ENCODE peak calls at places on chromosomes 13 and 19, in nine cellular contexts. P is CMK; W is PC-9; N is naive thymus-derived CD4-positive, alpha-beta T cell; Y is activated CD4-positive, alpha-beta T cell treated with anti-CD3 and anti-CD28 coated beads, Interleukin-2, amount 50 U/mL, for 48 hours; T is right cardiac atrium; Z is stromal cell of bone marrow; J is AG08396; C is stimulated activated CD4-positive, alpha-beta T cell treated with anti-CD3 and anti-CD28 coated beads, TNF-alpha, amount 100 ng/mL, for 1 hour. G is an unnamed sample.

GRCh38 chr13:50299546-50300249 is 284.5 kb downstream of the KCNRG start:
- DNase-seq in P (no peak), W (no peak), N (no peak), Y (no peak), T (no peak), Z (no peak), J (no peak), C (no peak), G (no peak)

GRCh38 chr19:22601906-22602630 is 32.1 kb upstream of the ZNF492 start:
- DNase-seq in P (no peak), W (no peak), N (no peak), Y (no peak), T (no peak), Z (no peak), J (no peak), C (no peak), G (no peak)

GRCh38 chr19:39555883-39556282 is 15.9 kb upstream of the EID2 start:
- DNase-seq in P (no peak), W (no peak), N (no peak), Y (no peak), T (no peak), Z (no peak), J (no peak), C (no peak), G (no peak)

GRCh38 chr13:81602236-81602635 is 1261.3 kb upstream of the SPRY2 start:
- DNase-seq in P (no peak), W (no peak), N (no peak), Y (no peak), T (no peak), Z (no peak), J (no peak), C (no peak), G (no peak)

GRCh38 chr19:1449467-1450442 is at the start of gene APC2:
- DNase-seq in P (no peak), W (no peak), N (no peak), Y (peak), T (peak), Z (no peak), J (peak), C (no peak), G (peak)

GRCh38 chr13:75458696-75459422 is 23.1 kb downstream of the TBC1D4 start:
- DNase-seq in P (no peak), W (no peak), N (no peak), Y (no peak), T (no peak), Z (no peak), J (no peak), C (no peak), G (no peak)

GRCh38 chr13:90680826-90681225 is 666.7 kb upstream of the MIR17HG start:
- DNase-seq in P (no peak), W (no peak), N (no peak), Y (no peak), T (no peak), Z (no peak), J (no peak), C (no peak), G (no peak)

GRCh38 chr13:110403315-110403714 is 96.2 kb downstream of the COL4A2 start:
- DNase-seq in P (no peak), W (no peak), N (no peak), Y (no peak), T (no peak), Z (no peak), J (no peak), C (no peak), G (no peak)

GRCh38 chr19:3665681-3666544 is 34.4 kb downstream of the PIP5K1C start:
- DNase-seq in P (no peak), W (peak), N (peak), Y (peak), T (peak), Z (no peak), J (peak), C (peak), G (peak)

GRCh38 chr19:7658219-7658686 is 10.6 kb upstream of the RETN start:
- DNase-seq in P (no peak), W (no peak), N (peak), Y (peak), T (peak), Z (no peak), J (no peak), C (no peak), G (peak)

GRCh38 chr13:66887088-66887487 is 343.0 kb downstream of the PCDH9 start:
- DNase-seq in P (no peak), W (no peak), N (no peak), Y (no peak), T (no peak), Z (peak), J (no peak), C (no peak), G (no peak)

GRCh38 chr13:88840085-88840484 is 1168.9 kb downstream of the SLITRK5 start:
- DNase-seq in P (no peak), W (no peak), N (no peak), Y (no peak), T (no peak), Z (no peak), J (no peak), C (no peak), G (no peak)

GRCh38 chr13:67230774-67231480 is 791 bp upstream of the PCDH9 start:
- DNase-seq in P (peak), W (peak), N (peak), Y (peak), T (peak), Z (peak), J (peak), C (no peak), G (no peak)

GRCh38 chr19:31356587-31357314 is 7.5 kb upstream of the TSHZ3 start:
- DNase-seq in P (no peak), W (no peak), N (no peak), Y (peak), T (peak), Z (no peak), J (no peak), C (no peak), G (no peak)

GRCh38 chr13:41577437-41577836 is 120.1 kb downstream of the RGCC start:
- DNase-seq in P (no peak), W (no peak), N (no peak), Y (no peak), T (no peak), Z (peak), J (peak), C (no peak), G (no peak)

GRCh38 chr13:99442273-99442895 is 58.9 kb upstream of the TM9SF2 start:
- DNase-seq in P (peak), W (peak), N (peak), Y (peak), T (no peak), Z (no peak), J (peak), C (no peak), G (peak)

GRCh38 chr13:32587774-32588165 is 1.5 kb downstream of the PDS5B start:
- DNase-seq in P (no peak), W (no peak), N (no peak), Y (no peak), T (no peak), Z (no peak), J (no peak), C (no peak), G (no peak)

GRCh38 chr13:61414686-61415664 is 674 bp downstream of the PCDH20 start:
- DNase-seq in P (peak), W (peak), N (no peak), Y (no peak), T (peak), Z (no peak), J (peak), C (no peak), G (no peak)

GRCh38 chr13:113083022-113083373 is 22.6 kb upstream of the F7 start:
- DNase-seq in P (no peak), W (no peak), N (no peak), Y (no peak), T (peak), Z (no peak), J (no peak), C (no peak), G (no peak)

GRCh38 chr13:21243045-21243842 is 66.8 kb downstream of the MRPL57 start:
- DNase-seq in P (no peak), W (no peak), N (no peak), Y (no peak), T (no peak), Z (no peak), J (no peak), C (no peak), G (no peak)

GRCh38 chr19:17867087-17867486 is 4.7 kb upstream of the SLC5A5 start:
- DNase-seq in P (no peak), W (no peak), N (no peak), Y (no peak), T (no peak), Z (no peak), J (no peak), C (no peak), G (no peak)

GRCh38 chr19:46907880-46908279 is 47.1 kb downstream of the ARHGAP35 start:
- DNase-seq in P (no peak), W (no peak), N (no peak), Y (no peak), T (peak), Z (no peak), J (no peak), C (no peak), G (no peak)

G was measured in stimulated activated naive CD4-positive, alpha-beta T cell.